ENCODE peak calls at places on chromosomes 2 and 18, in eight cellular contexts. One of them, this sample, is unnamed.

GRCh38 chr18:63253018-63253417 is 66.6 kb downstream of the BCL2 start:
- ATAC-seq in K562: no peak
- ATAC-seq in GM12878: no peak
- ATAC-seq in Panc1: no peak
- ATAC-seq in HepG2: no peak
- ATAC-seq in HCT116: no peak
- ATAC-seq in upper lobe of left lung: no peak
- ATAC-seq in GM23338: no peak
- ATAC-seq in this sample: no peak

GRCh38 chr2:160909781-160910242 is 250.4 kb upstream of the TANK start:
- ATAC-seq in K562: no peak
- ATAC-seq in GM12878: no peak
- ATAC-seq in Panc1: no peak
- ATAC-seq in HepG2: no peak
- ATAC-seq in HCT116: no peak
- ATAC-seq in upper lobe of left lung: no peak
- ATAC-seq in GM23338: no peak
- ATAC-seq in this sample: peak

GRCh38 chr2:46818141-46818552 is 97.5 kb downstream of the MCFD2 start:
- ATAC-seq in K562: no peak
- ATAC-seq in GM12878: no peak
- ATAC-seq in Panc1: no peak
- ATAC-seq in HepG2: no peak
- ATAC-seq in HCT116: no peak
- ATAC-seq in upper lobe of left lung: peak
- ATAC-seq in GM23338: no peak
- ATAC-seq in this sample: peak

GRCh38 chr2:37738266-37738885 is 66.9 kb upstream of the CDC42EP3 start:
- ATAC-seq in K562: no peak
- ATAC-seq in GM12878: no peak
- ATAC-seq in Panc1: no peak
- ATAC-seq in HepG2: no peak
- ATAC-seq in HCT116: no peak
- ATAC-seq in upper lobe of left lung: no peak
- ATAC-seq in GM23338: peak
- ATAC-seq in this sample: no peak

GRCh38 chr2:42978887-42979415 is 186.6 kb upstream of the HAAO start:
- ATAC-seq in K562: no peak
- ATAC-seq in GM12878: no peak
- ATAC-seq in Panc1: no peak
- ATAC-seq in HepG2: peak
- ATAC-seq in HCT116: no peak
- ATAC-seq in upper lobe of left lung: no peak
- ATAC-seq in GM23338: no peak
- ATAC-seq in this sample: no peak

GRCh38 chr18:49878015-49878414 is 64.7 kb upstream of the ACAA2 start:
- ATAC-seq in K562: no peak
- ATAC-seq in GM12878: no peak
- ATAC-seq in Panc1: no peak
- ATAC-seq in HepG2: no peak
- ATAC-seq in HCT116: no peak
- ATAC-seq in upper lobe of left lung: no peak
- ATAC-seq in GM23338: no peak
- ATAC-seq in this sample: no peak

GRCh38 chr2:55010915-55011314 is 39.3 kb downstream of the RTN4 start:
- ATAC-seq in K562: peak
- ATAC-seq in GM12878: peak
- ATAC-seq in Panc1: peak
- ATAC-seq in HepG2: no peak
- ATAC-seq in HCT116: no peak
- ATAC-seq in upper lobe of left lung: peak
- ATAC-seq in GM23338: no peak
- ATAC-seq in this sample: no peak

GRCh38 chr2:214747992-214748391 is 61.5 kb downstream of the BARD1 start:
- ATAC-seq in K562: no peak
- ATAC-seq in GM12878: peak
- ATAC-seq in Panc1: no peak
- ATAC-seq in HepG2: no peak
- ATAC-seq in HCT116: no peak
- ATAC-seq in upper lobe of left lung: no peak
- ATAC-seq in GM23338: no peak
- ATAC-seq in this sample: no peak

GRCh38 chr18:44325903-44326650 is 354.6 kb upstream of the SETBP1 start:
- ATAC-seq in K562: no peak
- ATAC-seq in GM12878: peak
- ATAC-seq in Panc1: no peak
- ATAC-seq in HepG2: no peak
- ATAC-seq in HCT116: no peak
- ATAC-seq in upper lobe of left lung: no peak
- ATAC-seq in GM23338: peak
- ATAC-seq in this sample: no peak

GRCh38 chr2:184730288-184730687 is 132.0 kb downstream of the ZNF804A start:
- ATAC-seq in K562: no peak
- ATAC-seq in GM12878: peak
- ATAC-seq in Panc1: no peak
- ATAC-seq in HepG2: no peak
- ATAC-seq in HCT116: no peak
- ATAC-seq in upper lobe of left lung: no peak
- ATAC-seq in GM23338: no peak
- ATAC-seq in this sample: no peak

GRCh38 chr2:156787517-156787916 is 351.3 kb downstream of the GPD2 start:
- ATAC-seq in K562: no peak
- ATAC-seq in GM12878: no peak
- ATAC-seq in Panc1: no peak
- ATAC-seq in HepG2: no peak
- ATAC-seq in HCT116: no peak
- ATAC-seq in upper lobe of left lung: no peak
- ATAC-seq in GM23338: no peak
- ATAC-seq in this sample: no peak

GRCh38 chr18:32301976-32302743 is 112.3 kb downstream of the MEP1B start:
- ATAC-seq in K562: no peak
- ATAC-seq in GM12878: peak
- ATAC-seq in Panc1: no peak
- ATAC-seq in HepG2: no peak
- ATAC-seq in HCT116: no peak
- ATAC-seq in upper lobe of left lung: peak
- ATAC-seq in GM23338: no peak
- ATAC-seq in this sample: peak

GRCh38 chr18:64330161-64330560 is 181.3 kb upstream of the LINC00305 start:
- ATAC-seq in K562: no peak
- ATAC-seq in GM12878: peak
- ATAC-seq in Panc1: no peak
- ATAC-seq in HepG2: no peak
- ATAC-seq in HCT116: no peak
- ATAC-seq in upper lobe of left lung: no peak
- ATAC-seq in GM23338: peak
- ATAC-seq in this sample: no peak

GRCh38 chr2:119838179-119838578 is 78.5 kb downstream of the PTPN4 start:
- ATAC-seq in K562: no peak
- ATAC-seq in GM12878: no peak
- ATAC-seq in Panc1: no peak
- ATAC-seq in HepG2: no peak
- ATAC-seq in HCT116: no peak
- ATAC-seq in upper lobe of left lung: no peak
- ATAC-seq in GM23338: no peak
- ATAC-seq in this sample: no peak

GRCh38 chr2:155494744-155495143 is 796.2 kb downstream of the KCNJ3 start:
- ATAC-seq in K562: no peak
- ATAC-seq in GM12878: no peak
- ATAC-seq in Panc1: no peak
- ATAC-seq in HepG2: no peak
- ATAC-seq in HCT116: no peak
- ATAC-seq in upper lobe of left lung: no peak
- ATAC-seq in GM23338: peak
- ATAC-seq in this sample: no peak

GRCh38 chr18:47930086-47930843 is at the start of gene SMAD2:
- ATAC-seq in K562: peak
- ATAC-seq in GM12878: peak
- ATAC-seq in Panc1: peak
- ATAC-seq in HepG2: peak
- ATAC-seq in HCT116: peak
- ATAC-seq in upper lobe of left lung: peak
- ATAC-seq in GM23338: peak
- ATAC-seq in this sample: peak
- TF ChIP-seq POLR2AphosphoS5 in K562: no peak
- TF ChIP-seq POLR2AphosphoS5 in GM12878: no peak
- TF ChIP-seq POLR2AphosphoS5 in Panc1: no peak
- TF ChIP-seq POLR2AphosphoS5 in HepG2: peak
- TF ChIP-seq POLR2AphosphoS5 in HCT116: peak
- TF ChIP-seq POLR2AphosphoS5 in upper lobe of left lung: peak
- TF ChIP-seq POLR2AphosphoS5 in GM23338: peak
- TF ChIP-seq POLR2AphosphoS5 in this sample: no peak

DNA sequence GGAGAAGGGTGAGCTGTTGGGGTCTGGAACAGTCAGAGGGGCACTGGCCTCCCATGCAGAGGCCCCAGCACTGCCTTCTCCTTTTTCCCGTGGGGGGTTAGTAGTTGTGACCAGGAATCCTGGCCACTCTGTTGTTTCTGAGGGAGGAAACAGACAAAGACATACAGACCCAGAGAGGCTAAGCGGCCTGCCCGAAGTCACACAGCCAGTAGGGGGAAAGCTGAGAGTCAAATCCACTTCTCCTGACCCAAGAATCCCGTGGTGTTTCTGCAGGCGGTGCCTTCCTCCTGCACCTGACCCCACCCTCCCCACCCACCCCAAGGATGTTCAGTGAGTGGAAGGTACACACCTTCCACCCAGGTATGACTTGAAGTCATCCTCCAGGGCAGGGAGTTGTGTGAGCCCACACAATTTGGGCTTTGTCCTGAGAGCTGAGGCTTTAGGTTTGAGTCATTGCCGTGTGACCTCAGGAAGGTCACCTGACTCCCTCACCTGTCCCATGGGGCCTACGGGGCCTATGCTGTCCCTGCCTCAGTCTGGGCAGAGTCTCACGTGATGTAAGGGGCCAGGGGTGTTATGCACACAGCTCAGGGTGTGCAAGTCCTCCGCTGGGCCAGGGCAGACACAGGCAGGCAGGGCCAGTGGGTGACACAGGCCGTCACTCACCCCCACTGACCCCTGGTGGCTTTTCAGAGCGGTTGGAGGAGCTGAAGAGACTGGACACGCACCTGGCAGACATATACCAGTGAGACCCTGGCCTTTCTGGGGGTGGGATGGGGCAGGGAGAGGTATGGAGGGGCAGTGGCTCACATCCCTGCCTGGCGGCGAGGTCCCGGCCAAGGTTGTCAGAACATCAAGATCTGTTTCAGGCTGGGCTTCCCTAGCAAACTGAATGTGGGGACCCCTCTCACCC is 5.0 kb downstream of the NT5DC4 start:
- ATAC-seq in K562: peak
- ATAC-seq in GM12878: peak
- ATAC-seq in Panc1: peak
- ATAC-seq in HepG2: peak
- ATAC-seq in HCT116: peak
- ATAC-seq in upper lobe of left lung: no peak
- ATAC-seq in GM23338: peak
- ATAC-seq in this sample: no peak
- TF ChIP-seq CTCF in K562: peak
- TF ChIP-seq CTCF in GM12878: peak
- TF ChIP-seq CTCF in Panc1: no peak
- TF ChIP-seq CTCF in HepG2: peak
- TF ChIP-seq CTCF in HCT116: peak
- TF ChIP-seq CTCF in upper lobe of left lung: no peak
- TF ChIP-seq CTCF in GM23338: no peak
- TF ChIP-seq CTCF in this sample: no peak

DNA sequence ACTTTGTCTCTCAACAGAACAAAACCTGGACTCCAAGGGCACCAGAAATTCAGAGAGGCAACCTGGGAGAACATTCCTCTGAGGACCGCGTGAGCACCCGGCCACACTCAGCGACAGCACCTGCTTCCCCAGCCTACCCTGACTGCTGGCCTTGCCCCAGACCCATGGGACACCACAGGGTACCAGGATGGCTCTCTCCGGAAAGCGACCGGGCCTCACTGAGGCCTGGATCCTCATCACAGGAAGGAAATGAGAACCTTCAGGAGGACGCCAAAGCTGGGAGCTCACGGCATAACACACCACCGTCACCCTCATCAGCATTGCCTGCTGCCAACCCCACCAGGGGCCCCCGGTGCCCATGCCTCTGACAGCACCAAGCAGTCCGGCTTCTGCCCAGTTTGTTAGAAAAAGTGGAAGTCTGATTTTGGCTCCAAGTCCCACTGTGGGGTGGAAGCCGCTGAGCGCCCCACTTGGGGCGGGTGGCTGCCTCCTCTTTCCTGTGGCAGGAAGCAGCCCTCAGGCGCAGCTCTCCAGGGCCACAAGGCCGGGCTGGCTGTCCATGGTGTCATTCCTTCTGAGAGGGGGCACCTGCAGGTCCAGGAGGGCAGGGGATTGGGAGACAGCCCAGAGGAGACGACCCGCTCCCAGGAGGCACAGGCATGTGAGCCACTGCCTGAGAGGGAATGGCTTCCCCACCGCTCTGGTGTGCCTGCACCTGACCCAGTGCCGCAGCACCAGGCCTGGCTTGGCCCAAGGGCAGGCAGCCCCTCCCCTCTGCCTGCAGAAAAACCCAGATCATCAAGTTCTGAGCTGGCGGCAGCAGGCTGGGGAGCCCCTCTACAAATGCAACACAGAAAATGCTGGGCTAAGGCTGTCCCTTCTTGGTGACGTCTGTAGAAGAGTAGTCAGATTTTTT is 38.6 kb downstream of the HS6ST1 start:
- ATAC-seq in K562: no peak
- ATAC-seq in GM12878: peak
- ATAC-seq in Panc1: no peak
- ATAC-seq in HepG2: no peak
- ATAC-seq in HCT116: no peak
- ATAC-seq in upper lobe of left lung: peak
- ATAC-seq in GM23338: peak
- ATAC-seq in this sample: peak
- TF ChIP-seq POLR2AphosphoS5 in K562: no peak
- TF ChIP-seq POLR2AphosphoS5 in GM12878: no peak
- TF ChIP-seq POLR2AphosphoS5 in Panc1: no peak
- TF ChIP-seq POLR2AphosphoS5 in HepG2: no peak
- TF ChIP-seq POLR2AphosphoS5 in HCT116: no peak
- TF ChIP-seq POLR2AphosphoS5 in upper lobe of left lung: no peak
- TF ChIP-seq POLR2AphosphoS5 in GM23338: no peak
- TF ChIP-seq POLR2AphosphoS5 in this sample: no peak

DNA sequence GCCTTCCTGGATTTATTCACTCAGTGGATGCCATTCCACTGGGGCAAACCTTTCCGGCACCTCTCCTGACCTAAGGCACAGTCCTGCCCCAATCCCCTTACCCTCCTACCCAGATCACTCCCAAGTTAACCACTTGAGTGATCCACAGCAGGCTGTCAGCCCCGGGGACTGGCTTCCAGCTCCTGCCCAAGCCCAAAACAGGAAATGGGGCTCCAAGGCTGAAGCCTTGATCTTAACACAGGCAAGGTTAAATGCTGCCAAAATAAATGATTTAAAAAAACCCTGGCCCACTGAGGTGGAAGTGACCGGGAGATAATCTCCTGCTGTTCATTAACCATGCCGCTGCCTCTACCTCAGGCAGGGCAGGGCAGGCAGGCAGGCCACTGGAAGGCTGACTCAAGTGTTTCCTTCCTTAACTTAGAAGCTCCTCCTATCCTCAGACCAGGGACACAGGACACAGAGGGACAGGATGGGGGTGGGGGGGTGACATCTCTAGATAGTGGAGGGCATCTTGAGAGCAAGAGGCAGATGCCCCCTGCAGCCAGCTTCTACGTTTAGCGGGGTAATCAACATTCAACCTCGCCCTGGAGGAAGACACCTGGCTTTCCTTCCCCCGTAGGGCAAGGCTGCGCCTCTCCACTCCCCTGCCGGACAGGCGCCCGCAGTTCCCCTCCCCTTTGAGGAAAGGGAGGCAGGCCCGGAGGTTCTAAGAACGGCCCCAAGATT is 1.3 kb downstream of the RAB11FIP5 start:
- ATAC-seq in K562: peak
- ATAC-seq in GM12878: no peak
- ATAC-seq in Panc1: peak
- ATAC-seq in HepG2: peak
- ATAC-seq in HCT116: peak
- ATAC-seq in upper lobe of left lung: peak
- ATAC-seq in GM23338: peak
- ATAC-seq in this sample: no peak
- TF ChIP-seq CTCF in K562: no peak
- TF ChIP-seq CTCF in GM12878: no peak
- TF ChIP-seq CTCF in Panc1: no peak
- TF ChIP-seq CTCF in HepG2: no peak
- TF ChIP-seq CTCF in HCT116: no peak
- TF ChIP-seq CTCF in upper lobe of left lung: no peak
- TF ChIP-seq CTCF in GM23338: no peak
- TF ChIP-seq CTCF in this sample: no peak